ENCODE peak calls at places on chromosomes 2 and 18, in four cellular contexts. One of them, this sample, is unnamed.

GRCh38 chr2:163637876-163638275 is 97.9 kb downstream of the FIGN start:
- DNase-seq in HCT116: no peak
- DNase-seq in GM12878: no peak
- DNase-seq in HepG2: no peak
- DNase-seq in this sample: no peak

GRCh38 chr2:43218221-43218549 is 8.2 kb downstream of the ZFP36L2 start:
- DNase-seq in HCT116: no peak
- DNase-seq in GM12878: no peak
- DNase-seq in HepG2: no peak
- DNase-seq in this sample: no peak

GRCh38 chr2:148122788-148123187 is 101.9 kb downstream of the MBD5 start:
- DNase-seq in HCT116: no peak
- DNase-seq in GM12878: no peak
- DNase-seq in HepG2: no peak
- DNase-seq in this sample: no peak

GRCh38 chr2:40311026-40311425 is 140.9 kb downstream of the SLC8A1 start:
- DNase-seq in HCT116: no peak
- DNase-seq in GM12878: no peak
- DNase-seq in HepG2: no peak
- DNase-seq in this sample: no peak

GRCh38 chr2:118830886-118831285 is 16.6 kb downstream of the EN1 start:
- DNase-seq in HCT116: no peak
- DNase-seq in GM12878: no peak
- DNase-seq in HepG2: no peak
- DNase-seq in this sample: no peak

GRCh38 chr18:2627821-2628276 is 27.7 kb upstream of the SMCHD1 start:
- DNase-seq in HCT116: peak
- DNase-seq in GM12878: no peak
- DNase-seq in HepG2: peak
- DNase-seq in this sample: peak

GRCh38 chr18:21799706-21800105 is 59.1 kb downstream of the MIB1 start:
- DNase-seq in HCT116: no peak
- DNase-seq in GM12878: no peak
- DNase-seq in HepG2: no peak
- DNase-seq in this sample: no peak

GRCh38 chr2:57720728-57721627 is 325.6 kb upstream of the VRK2 start:
- DNase-seq in HCT116: peak
- DNase-seq in GM12878: peak
- DNase-seq in HepG2: peak
- DNase-seq in this sample: peak

GRCh38 chr18:8770655-8771054 is 65.3 kb downstream of the MTCL1 start:
- DNase-seq in HCT116: no peak
- DNase-seq in GM12878: no peak
- DNase-seq in HepG2: no peak
- DNase-seq in this sample: no peak

GRCh38 chr18:80171190-80171872 is 62.3 kb downstream of the ADNP2 start:
- DNase-seq in HCT116: no peak
- DNase-seq in GM12878: no peak
- DNase-seq in HepG2: no peak
- DNase-seq in this sample: peak

GRCh38 chr2:159082119-159082518 is 113.7 kb downstream of the TANC1 start:
- DNase-seq in HCT116: no peak
- DNase-seq in GM12878: no peak
- DNase-seq in HepG2: no peak
- DNase-seq in this sample: no peak

GRCh38 chr2:154837035-154837434 is 138.5 kb downstream of the KCNJ3 start:
- DNase-seq in HCT116: no peak
- DNase-seq in GM12878: no peak
- DNase-seq in HepG2: no peak
- DNase-seq in this sample: no peak

GRCh38 chr18:9971313-9971920 is 57.6 kb downstream of the VAPA start:
- DNase-seq in HCT116: peak
- DNase-seq in GM12878: peak
- DNase-seq in HepG2: peak
- DNase-seq in this sample: peak

GRCh38 chr18:51125976-51126375 is 71.5 kb downstream of the MEX3C start:
- DNase-seq in HCT116: no peak
- DNase-seq in GM12878: no peak
- DNase-seq in HepG2: no peak
- DNase-seq in this sample: no peak

GRCh38 chr2:97993926-97994325 is 1.8 kb downstream of the TMEM131 start:
- DNase-seq in HCT116: no peak
- DNase-seq in GM12878: no peak
- DNase-seq in HepG2: no peak
- DNase-seq in this sample: no peak

GRCh38 chr2:161436411-161436810 is 20.3 kb downstream of the TBR1 start:
- DNase-seq in HCT116: no peak
- DNase-seq in GM12878: no peak
- DNase-seq in HepG2: no peak
- DNase-seq in this sample: no peak

GRCh38 chr2:70328921-70329561 is 27.2 kb upstream of the FAM136A start:
- DNase-seq in HCT116: peak
- DNase-seq in GM12878: no peak
- DNase-seq in HepG2: peak
- DNase-seq in this sample: no peak

GRCh38 chr2:69122271-69122670 is 109.3 kb downstream of the ANTXR1 start:
- DNase-seq in HCT116: no peak
- DNase-seq in GM12878: no peak
- DNase-seq in HepG2: no peak
- DNase-seq in this sample: no peak

GRCh38 chr2:148218326-148219075 is 197.6 kb downstream of the MBD5 start:
- DNase-seq in HCT116: no peak
- DNase-seq in GM12878: no peak
- DNase-seq in HepG2: no peak
- DNase-seq in this sample: no peak

GRCh38 chr2:206983156-206983875 is 44.0 kb downstream of the CPO start:
- DNase-seq in HCT116: no peak
- DNase-seq in GM12878: no peak
- DNase-seq in HepG2: no peak
- DNase-seq in this sample: no peak

GRCh38 chr2:225328192-225328591 is 71.3 kb upstream of the NYAP2 start:
- DNase-seq in HCT116: no peak
- DNase-seq in GM12878: no peak
- DNase-seq in HepG2: peak
- DNase-seq in this sample: no peak

GRCh38 chr2:108604196-108604595 is 69.9 kb downstream of the LIMS1 start:
- DNase-seq in HCT116: no peak
- DNase-seq in GM12878: no peak
- DNase-seq in HepG2: no peak
- DNase-seq in this sample: no peak

GRCh38 chr2:85017436-85018048 is 46.6 kb downstream of the KCMF1 start:
- DNase-seq in HCT116: no peak
- DNase-seq in GM12878: no peak
- DNase-seq in HepG2: no peak
- DNase-seq in this sample: no peak

GRCh38 chr2:112755444-112755843 is 9.0 kb downstream of the CKAP2L start:
- DNase-seq in HCT116: no peak
- DNase-seq in GM12878: no peak
- DNase-seq in HepG2: no peak
- DNase-seq in this sample: no peak

GRCh38 chr2:132522901-132523300 is 106.3 kb downstream of the GPR39 start:
- DNase-seq in HCT116: no peak
- DNase-seq in GM12878: no peak
- DNase-seq in HepG2: no peak
- DNase-seq in this sample: no peak

GRCh38 chr2:181471783-181472182 is 14.6 kb downstream of the ITGA4 start:
- DNase-seq in HCT116: no peak
- DNase-seq in GM12878: no peak
- DNase-seq in HepG2: no peak
- DNase-seq in this sample: no peak

GRCh38 chr2:182639971-182640370 is 76.1 kb upstream of the DNAJC10 start:
- DNase-seq in HCT116: no peak
- DNase-seq in GM12878: no peak
- DNase-seq in HepG2: no peak
- DNase-seq in this sample: no peak

GRCh38 chr18:57435851-57436192 is 648 bp downstream of the ONECUT2 start:
- DNase-seq in HCT116: no peak
- DNase-seq in GM12878: no peak
- DNase-seq in HepG2: no peak
- DNase-seq in this sample: no peak

GRCh38 chr2:168056242-168056641 is 191.2 kb downstream of the STK39 start:
- DNase-seq in HCT116: no peak
- DNase-seq in GM12878: no peak
- DNase-seq in HepG2: no peak
- DNase-seq in this sample: no peak

GRCh38 chr2:239691720-239692119 is 290.9 kb upstream of the HDAC4 start:
- DNase-seq in HCT116: no peak
- DNase-seq in GM12878: no peak
- DNase-seq in HepG2: no peak
- DNase-seq in this sample: no peak

GRCh38 chr2:29361255-29361654 is 246.0 kb downstream of the CLIP4 start:
- DNase-seq in HCT116: no peak
- DNase-seq in GM12878: no peak
- DNase-seq in HepG2: no peak
- DNase-seq in this sample: no peak

GRCh38 chr2:169775765-169776482 is 22.7 kb upstream of the SSB start:
- DNase-seq in HCT116: no peak
- DNase-seq in GM12878: no peak
- DNase-seq in HepG2: no peak
- DNase-seq in this sample: no peak

GRCh38 chr2:43387092-43388062 is 161.0 kb upstream of the ZFP36L2 start:
- DNase-seq in HCT116: no peak
- DNase-seq in GM12878: peak
- DNase-seq in HepG2: no peak
- DNase-seq in this sample: no peak

GRCh38 chr18:48934708-48935432 is 15.9 kb downstream of the SMAD7 start:
- DNase-seq in HCT116: no peak
- DNase-seq in GM12878: peak
- DNase-seq in HepG2: no peak
- DNase-seq in this sample: no peak

GRCh38 chr2:158025263-158025996 is 76.2 kb upstream of the UPP2 start:
- DNase-seq in HCT116: no peak
- DNase-seq in GM12878: no peak
- DNase-seq in HepG2: peak
- DNase-seq in this sample: no peak

GRCh38 chr2:191245869-191246531 is 796 bp downstream of the MYO1B start:
- DNase-seq in HCT116: peak
- DNase-seq in GM12878: no peak
- DNase-seq in HepG2: peak
- DNase-seq in this sample: no peak

GRCh38 chr18:1050012-1050657 is 145.5 kb downstream of the ADCYAP1 start:
- DNase-seq in HCT116: no peak
- DNase-seq in GM12878: no peak
- DNase-seq in HepG2: no peak
- DNase-seq in this sample: peak

DNA sequence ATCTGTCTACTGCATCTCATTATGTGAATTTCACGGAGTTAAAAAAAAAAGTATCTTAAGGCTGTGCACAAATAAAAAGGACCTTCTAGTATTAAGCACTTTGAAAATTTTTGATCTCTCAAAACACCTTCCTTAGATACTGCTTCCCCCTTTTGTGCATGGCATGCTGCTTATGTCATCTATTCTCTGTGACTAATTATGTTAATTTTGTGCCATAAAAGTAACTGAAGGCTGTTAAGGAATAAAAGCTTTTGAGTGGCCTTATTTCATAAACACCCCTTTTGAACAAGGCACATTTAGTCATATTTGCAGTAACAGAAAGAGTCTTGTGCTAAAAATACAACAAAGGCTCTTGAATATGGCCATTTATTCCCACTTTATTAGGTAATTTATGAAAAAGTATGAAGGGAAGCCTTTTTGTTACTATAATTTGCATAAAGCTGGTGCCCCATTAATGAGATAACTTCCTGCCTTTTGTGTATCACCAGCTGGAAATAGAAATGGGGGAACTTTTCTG is 1412.0 kb upstream of the ZEB2 start:
- DNase-seq in HCT116: no peak
- DNase-seq in GM12878: no peak
- DNase-seq in HepG2: no peak
- DNase-seq in this sample: no peak
- TF ChIP-seq SRF in HCT116: no peak
- TF ChIP-seq SRF in GM12878: no peak
- TF ChIP-seq SRF in HepG2: no peak
- TF ChIP-seq SRF in this sample: no peak

GRCh38 chr2:1855150-1855549 is 110.8 kb upstream of the PXDN start:
- DNase-seq in HCT116: no peak
- DNase-seq in GM12878: no peak
- DNase-seq in HepG2: no peak
- DNase-seq in this sample: no peak
- TF ChIP-seq REST in HCT116: no peak
- TF ChIP-seq REST in GM12878: no peak
- TF ChIP-seq REST in HepG2: no peak
- TF ChIP-seq REST in this sample: no peak

GRCh38 chr2:26768759-26769500 is 4.8 kb downstream of the SLC35F6 start:
- DNase-seq in HCT116: peak
- DNase-seq in GM12878: no peak
- DNase-seq in HepG2: no peak
- DNase-seq in this sample: peak

GRCh38 chr2:26772064-26773001 is 8.2 kb downstream of the SLC35F6 start:
- DNase-seq in HCT116: no peak
- DNase-seq in GM12878: no peak
- DNase-seq in HepG2: peak
- DNase-seq in this sample: peak

GRCh38 chr2:26769501-26769850 is 5.4 kb downstream of the SLC35F6 start:
- DNase-seq in HCT116: no peak
- DNase-seq in GM12878: no peak
- DNase-seq in HepG2: no peak
- DNase-seq in this sample: peak

GRCh38 chr2:26767894-26768487 is 3.9 kb downstream of the SLC35F6 start:
- DNase-seq in HCT116: no peak
- DNase-seq in GM12878: no peak
- DNase-seq in HepG2: no peak
- DNase-seq in this sample: no peak

GRCh38 chr2:26770986-26771586 is 7.0 kb downstream of the SLC35F6 start:
- DNase-seq in HCT116: no peak
- DNase-seq in GM12878: no peak
- DNase-seq in HepG2: peak
- DNase-seq in this sample: peak
- TF ChIP-seq SRF in HCT116: no peak
- TF ChIP-seq SRF in GM12878: no peak
- TF ChIP-seq SRF in HepG2: no peak
- TF ChIP-seq SRF in this sample: no peak

GRCh38 chr18:32722279-32722678 is 50.5 kb downstream of the KLHL14 start:
- DNase-seq in HCT116: no peak
- DNase-seq in GM12878: no peak
- DNase-seq in HepG2: no peak
- DNase-seq in this sample: no peak
- TF ChIP-seq REST in HCT116: no peak
- TF ChIP-seq REST in GM12878: no peak
- TF ChIP-seq REST in HepG2: no peak
- TF ChIP-seq REST in this sample: no peak

DNA sequence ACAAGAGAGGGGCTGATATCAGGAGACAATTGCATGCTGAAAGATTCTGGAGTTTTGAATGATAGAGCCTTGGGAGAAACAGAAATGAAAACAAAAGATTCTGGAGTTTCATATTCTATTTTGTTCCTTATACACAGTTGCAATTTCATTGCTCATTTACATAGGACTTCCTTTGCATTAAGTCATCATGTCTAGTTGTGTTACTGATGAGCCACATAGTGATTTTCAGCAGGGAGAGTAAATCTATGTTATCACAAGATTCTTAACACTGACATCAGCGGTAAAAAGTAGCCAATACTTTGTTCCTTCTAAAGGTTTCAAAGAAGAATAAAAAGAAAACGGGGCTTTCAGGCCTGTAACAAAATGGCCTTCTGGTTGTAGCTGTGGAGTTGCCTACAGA is 7.1 kb downstream of the ADAM17 start:
- DNase-seq in HCT116: no peak
- DNase-seq in GM12878: no peak
- DNase-seq in HepG2: no peak
- DNase-seq in this sample: no peak
- TF ChIP-seq SRF in HCT116: no peak
- TF ChIP-seq SRF in GM12878: no peak
- TF ChIP-seq SRF in HepG2: no peak
- TF ChIP-seq SRF in this sample: no peak

This sample was measured in K562.